ENCODE peak calls at places on chromosomes 5 and 9, in nine cellular contexts. U is GM10248; N is HCEC 1CT; V is AG20443; O is HFFc6; G is GM12892; M is adrenal gland; I is stimulated activated naive B cell treated with anti-CD40 and anti-IgM and Interleukin-4, amounts not matched to agents 10 μg/mL and 1 μg/mL and 100 μg/mL, for 72 hours; Q is skeletal muscle cell. D is an unnamed sample.

GRCh38 chr9:113350937-113351336 is 1.6 kb downstream of the BSPRY start:
- DNase-seq in U (peak; percentile 55), N (no peak), V (no peak), O (no peak), G (no peak), M (no peak), I (peak; percentile 54), Q (no peak), D (no peak)

GRCh38 chr9:86337469-86338107 is 16.6 kb downstream of the TUT7 start:
- DNase-seq in U (no peak), N (no peak), V (no peak), O (no peak), G (no peak), M (no peak), I (no peak), Q (no peak), D (no peak)

GRCh38 chr5:141172381-141173204 is at the start of gene PCDHB7:
- DNase-seq in U (no peak), N (no peak), V (peak; percentile 49), O (peak; percentile 56), G (no peak), M (no peak), I (no peak), Q (no peak), D (no peak)

GRCh38 chr5:17258429-17258828 is 41.0 kb downstream of the BASP1 start:
- DNase-seq in U (no peak), N (peak; percentile 75), V (peak; percentile 18), O (peak; percentile 15), G (no peak), M (no peak), I (no peak), Q (no peak), D (no peak)

GRCh38 chr9:81562221-81563019 is 126.9 kb downstream of the TLE1 start:
- DNase-seq in U (no peak), N (peak; percentile 94), V (peak; percentile 30), O (peak; percentile 88), G (no peak), M (peak; percentile 81), I (no peak), Q (peak; percentile 69), D (peak; percentile 41)

GRCh38 chr9:127181315-127181580 is 58.8 kb upstream of the ANGPTL2 start:
- DNase-seq in U (no peak), N (no peak), V (no peak), O (no peak), G (no peak), M (peak; percentile 49), I (no peak), Q (no peak), D (no peak)

GRCh38 chr5:154384480-154385235 is 61.1 kb upstream of the SAP30L start:
- DNase-seq in U (peak; percentile 84), N (no peak), V (no peak), O (no peak), G (peak; percentile 47), M (no peak), I (peak; percentile 63), Q (no peak), D (no peak)

GRCh38 chr5:32195265-32195664 is 21.1 kb upstream of the GOLPH3 start:
- DNase-seq in U (no peak), N (no peak), V (no peak), O (no peak), G (no peak), M (no peak), I (no peak), Q (no peak), D (no peak)

GRCh38 chr5:96852769-96853168 is 23.5 kb upstream of the ERAP2 start:
- DNase-seq in U (no peak), N (peak; percentile 28), V (peak; percentile 30), O (peak; percentile 19), G (no peak), M (no peak), I (no peak), Q (no peak), D (no peak)

GRCh38 chr5:111254613-111255012 is 30.4 kb downstream of the CAMK4 start:
- DNase-seq in U (peak; percentile 64), N (no peak), V (no peak), O (no peak), G (peak; percentile 18), M (no peak), I (peak; percentile 61), Q (peak; percentile 45), D (no peak)

GRCh38 chr9:116547729-116548426 is 139.2 kb upstream of the TRIM32 start:
- DNase-seq in U (no peak), N (no peak), V (no peak), O (no peak), G (no peak), M (peak; percentile 73), I (no peak), Q (no peak), D (no peak)

GRCh38 chr9:106670418-106670817 is 192.5 kb upstream of the ZNF462 start:
- DNase-seq in U (no peak), N (no peak), V (no peak), O (no peak), G (no peak), M (no peak), I (no peak), Q (no peak), D (no peak)

GRCh38 chr5:76617229-76617628 is 6.0 kb downstream of the F2RL2 start:
- DNase-seq in U (no peak), N (peak; percentile 35), V (no peak), O (no peak), G (no peak), M (no peak), I (no peak), Q (no peak), D (no peak)

GRCh38 chr9:120735009-120735408 is 20.7 kb upstream of the MEGF9 start:
- DNase-seq in U (no peak), N (no peak), V (no peak), O (no peak), G (no peak), M (no peak), I (no peak), Q (no peak), D (no peak)

GRCh38 chr9:124202447-124202971 is 55.2 kb upstream of the NEK6 start:
- DNase-seq in U (peak; percentile 81), N (no peak), V (no peak), O (no peak), G (peak; percentile 63), M (peak; percentile 69), I (peak; percentile 94), Q (no peak), D (no peak)

GRCh38 chr5:5544094-5544663 is 121.7 kb downstream of the ICE1 start:
- DNase-seq in U (no peak), N (no peak), V (no peak), O (no peak), G (no peak), M (no peak), I (no peak), Q (no peak), D (no peak)

GRCh38 chr9:5052858-5053257 is 67.8 kb downstream of the JAK2 start:
- DNase-seq in U (no peak), N (peak; percentile 75), V (no peak), O (peak; percentile 2), G (no peak), M (no peak), I (no peak), Q (peak; percentile 2), D (no peak)

GRCh38 chr5:5658226-5658625 is 235.7 kb downstream of the ICE1 start:
- DNase-seq in U (no peak), N (no peak), V (peak; percentile 50), O (peak; percentile 20), G (no peak), M (peak; percentile 88), I (no peak), Q (no peak), D (no peak)

GRCh38 chr5:35861718-35862117 is 5.0 kb downstream of the IL7R start:
- DNase-seq in U (no peak), N (no peak), V (no peak), O (peak; percentile 81), G (no peak), M (no peak), I (no peak), Q (no peak), D (no peak)

GRCh38 chr5:20113031-20113685 is 125.2 kb upstream of the CDH18 start:
- DNase-seq in U (no peak), N (no peak), V (no peak), O (no peak), G (no peak), M (no peak), I (no peak), Q (peak; percentile 4), D (no peak)